ENCODE peak calls at places on chromosomes 3 and 15, in seven cellular contexts. One of them, this sample, is unnamed.

GRCh38 chr3:142940472-142940871 is 23.0 kb downstream of the PAQR9 start:
- DNase-seq in PC-9: no peak
- DNase-seq in uterus: no peak
- DNase-seq in HFFc6: no peak
- DNase-seq in B cell: no peak
- DNase-seq in ecto neural progenitor cell: no peak
- DNase-seq in NCI-H1092 treated with DMSO at 0.1 percent for 48 hours: no peak
- DNase-seq in this sample: no peak

GRCh38 chr3:64627471-64628321 is 60.1 kb downstream of the ADAMTS9 start:
- DNase-seq in PC-9: peak
- DNase-seq in uterus: no peak
- DNase-seq in HFFc6: no peak
- DNase-seq in B cell: no peak
- DNase-seq in ecto neural progenitor cell: no peak
- DNase-seq in NCI-H1092 treated with DMSO at 0.1 percent for 48 hours: no peak
- DNase-seq in this sample: no peak

GRCh38 chr3:171977860-171978259 is 61.5 kb upstream of the FNDC3B start:
- DNase-seq in PC-9: peak
- DNase-seq in uterus: no peak
- DNase-seq in HFFc6: no peak
- DNase-seq in B cell: no peak
- DNase-seq in ecto neural progenitor cell: no peak
- DNase-seq in NCI-H1092 treated with DMSO at 0.1 percent for 48 hours: no peak
- DNase-seq in this sample: no peak

GRCh38 chr3:18809640-18810305 is 338.5 kb upstream of the KCNH8 start:
- DNase-seq in PC-9: no peak
- DNase-seq in uterus: no peak
- DNase-seq in HFFc6: no peak
- DNase-seq in B cell: no peak
- DNase-seq in ecto neural progenitor cell: no peak
- DNase-seq in NCI-H1092 treated with DMSO at 0.1 percent for 48 hours: no peak
- DNase-seq in this sample: no peak

GRCh38 chr3:171462224-171462623 is 2.0 kb upstream of the TNIK start:
- DNase-seq in PC-9: peak
- DNase-seq in uterus: no peak
- DNase-seq in HFFc6: no peak
- DNase-seq in B cell: no peak
- DNase-seq in ecto neural progenitor cell: no peak
- DNase-seq in NCI-H1092 treated with DMSO at 0.1 percent for 48 hours: no peak
- DNase-seq in this sample: no peak

GRCh38 chr3:52471371-52472238 is 16.2 kb downstream of the NISCH start:
- DNase-seq in PC-9: no peak
- DNase-seq in uterus: peak
- DNase-seq in HFFc6: no peak
- DNase-seq in B cell: peak
- DNase-seq in ecto neural progenitor cell: peak
- DNase-seq in NCI-H1092 treated with DMSO at 0.1 percent for 48 hours: no peak
- DNase-seq in this sample: peak

GRCh38 chr3:46423588-46423987 is 16.5 kb downstream of the CCRL2 start:
- DNase-seq in PC-9: peak
- DNase-seq in uterus: no peak
- DNase-seq in HFFc6: no peak
- DNase-seq in B cell: no peak
- DNase-seq in ecto neural progenitor cell: no peak
- DNase-seq in NCI-H1092 treated with DMSO at 0.1 percent for 48 hours: no peak
- DNase-seq in this sample: no peak

GRCh38 chr3:37833790-37834189 is 27.9 kb upstream of the CTDSPL start:
- DNase-seq in PC-9: no peak
- DNase-seq in uterus: no peak
- DNase-seq in HFFc6: no peak
- DNase-seq in B cell: no peak
- DNase-seq in ecto neural progenitor cell: no peak
- DNase-seq in NCI-H1092 treated with DMSO at 0.1 percent for 48 hours: no peak
- DNase-seq in this sample: peak

GRCh38 chr3:38773528-38773927 is 42.5 kb downstream of the SCN10A start:
- DNase-seq in PC-9: no peak
- DNase-seq in uterus: no peak
- DNase-seq in HFFc6: no peak
- DNase-seq in B cell: no peak
- DNase-seq in ecto neural progenitor cell: no peak
- DNase-seq in NCI-H1092 treated with DMSO at 0.1 percent for 48 hours: no peak
- DNase-seq in this sample: no peak

GRCh38 chr3:54999801-55000200 is 71.9 kb upstream of the LRTM1 start:
- DNase-seq in PC-9: no peak
- DNase-seq in uterus: no peak
- DNase-seq in HFFc6: no peak
- DNase-seq in B cell: no peak
- DNase-seq in ecto neural progenitor cell: peak
- DNase-seq in NCI-H1092 treated with DMSO at 0.1 percent for 48 hours: no peak
- DNase-seq in this sample: no peak

GRCh38 chr3:30775070-30775469 is 119.4 kb downstream of the GADL1 start:
- DNase-seq in PC-9: no peak
- DNase-seq in uterus: no peak
- DNase-seq in HFFc6: no peak
- DNase-seq in B cell: no peak
- DNase-seq in ecto neural progenitor cell: no peak
- DNase-seq in NCI-H1092 treated with DMSO at 0.1 percent for 48 hours: peak
- DNase-seq in this sample: no peak

GRCh38 chr3:102006812-102007485 is 157.6 kb downstream of the NFKBIZ start:
- DNase-seq in PC-9: no peak
- DNase-seq in uterus: peak
- DNase-seq in HFFc6: peak
- DNase-seq in B cell: no peak
- DNase-seq in ecto neural progenitor cell: no peak
- DNase-seq in NCI-H1092 treated with DMSO at 0.1 percent for 48 hours: peak
- DNase-seq in this sample: no peak

GRCh38 chr3:185688808-185689207 is 102.7 kb downstream of the SENP2 start:
- DNase-seq in PC-9: peak
- DNase-seq in uterus: no peak
- DNase-seq in HFFc6: peak
- DNase-seq in B cell: no peak
- DNase-seq in ecto neural progenitor cell: no peak
- DNase-seq in NCI-H1092 treated with DMSO at 0.1 percent for 48 hours: no peak
- DNase-seq in this sample: peak

GRCh38 chr3:65479967-65480366 is 558.8 kb downstream of the MAGI1 start:
- DNase-seq in PC-9: no peak
- DNase-seq in uterus: no peak
- DNase-seq in HFFc6: no peak
- DNase-seq in B cell: no peak
- DNase-seq in ecto neural progenitor cell: no peak
- DNase-seq in NCI-H1092 treated with DMSO at 0.1 percent for 48 hours: no peak
- DNase-seq in this sample: no peak

GRCh38 chr15:63553388-63553791 is 43.8 kb upstream of the FBXL22 start:
- DNase-seq in PC-9: no peak
- DNase-seq in uterus: peak
- DNase-seq in HFFc6: peak
- DNase-seq in B cell: no peak
- DNase-seq in ecto neural progenitor cell: no peak
- DNase-seq in NCI-H1092 treated with DMSO at 0.1 percent for 48 hours: no peak
- DNase-seq in this sample: peak

GRCh38 chr3:38582941-38583645 is 66.4 kb downstream of the SCN5A start:
- DNase-seq in PC-9: no peak
- DNase-seq in uterus: no peak
- DNase-seq in HFFc6: no peak
- DNase-seq in B cell: no peak
- DNase-seq in ecto neural progenitor cell: peak
- DNase-seq in NCI-H1092 treated with DMSO at 0.1 percent for 48 hours: no peak
- DNase-seq in this sample: no peak

GRCh38 chr15:52783929-52784798 is 6.0 kb downstream of the ONECUT1 start:
- DNase-seq in PC-9: no peak
- DNase-seq in uterus: no peak
- DNase-seq in HFFc6: no peak
- DNase-seq in B cell: peak
- DNase-seq in ecto neural progenitor cell: peak
- DNase-seq in NCI-H1092 treated with DMSO at 0.1 percent for 48 hours: no peak
- DNase-seq in this sample: no peak